ENCODE peak calls at places on chromosomes 16 and 17, in ten cellular contexts. T, S, P, O, M, D, E, X, A and C are unnamed samples. For H3K4me1, the result is how much of the 10 kb centered on the place peaks cover.

GRCh38 chr16:19515765-19516164 is 6.1 kb downstream of the GDE1 start:
- DNase-seq in T (no peak), S (no peak), P (no peak), O (no peak), M (no peak), D (no peak), E (no peak), X (no peak), A (no peak), C (no peak)

GRCh38 chr17:3556905-3557767 is 476 bp downstream of the TRPV3 start:
- DNase-seq in T (no peak), S (no peak), P (no peak), O (no peak), M (no peak), D (no peak), E (no peak), X (no peak), A (no peak), C (no peak)

GRCh38 chr16:54817432-54817831 is 113.2 kb upstream of the IRX5 start:
- DNase-seq in T (peak), S (peak), P (no peak), O (peak), M (peak), D (no peak), E (no peak), X (no peak), A (no peak), C (no peak)

GRCh38 chr17:40309938-40310510 is 1.0 kb downstream of the RARA start:
- DNase-seq in T (no peak), S (no peak), P (no peak), O (no peak), M (no peak), D (no peak), E (no peak), X (peak), A (peak), C (no peak)

GRCh38 chr17:32964541-32964940 is 27.1 kb upstream of the SPACA3 start:
- DNase-seq in T (no peak), S (no peak), P (no peak), O (no peak), M (no peak), D (no peak), E (no peak), X (no peak), A (no peak), C (no peak)

GRCh38 chr17:69175812-69176517 is 34.3 kb upstream of the ABCA6 start:
- DNase-seq in T (no peak), S (no peak), P (no peak), O (peak), M (no peak), D (no peak), E (no peak), X (no peak), A (no peak), C (peak)

GRCh38 chr16:4261557-4262172 is 11.2 kb downstream of the TFAP4 start:
- DNase-seq in T (no peak), S (peak), P (peak), O (peak), M (no peak), D (no peak), E (no peak), X (peak), A (peak), C (no peak)

GRCh38 chr16:68417711-68418301 is 30.5 kb downstream of the SMPD3 start:
- DNase-seq in T (peak), S (no peak), P (peak), O (no peak), M (peak), D (no peak), E (peak), X (no peak), A (peak), C (no peak)

GRCh38 chr16:2173916-2174315 is 18.3 kb downstream of the TRAF7 start:
- DNase-seq in T (no peak), S (no peak), P (no peak), O (no peak), M (no peak), D (no peak), E (no peak), X (no peak), A (no peak), C (no peak)

GRCh38 chr17:1174490-1174889 is 5.3 kb downstream of the ABR start:
- DNase-seq in T (no peak), S (no peak), P (no peak), O (no peak), M (no peak), D (no peak), E (no peak), X (no peak), A (no peak), C (no peak)

GRCh38 chr17:43733956-43734355 is 24.6 kb downstream of the SOST start:
- DNase-seq in T (no peak), S (no peak), P (no peak), O (no peak), M (no peak), D (no peak), E (no peak), X (no peak), A (no peak), C (no peak)

GRCh38 chr16:87418216-87418615 is 26.1 kb downstream of the MAP1LC3B start:
- DNase-seq in T (no peak), S (no peak), P (no peak), O (no peak), M (no peak), D (no peak), E (no peak), X (peak), A (no peak), C (no peak)

GRCh38 chr17:19897108-19897854 is 29.5 kb upstream of the ULK2 start:
- DNase-seq in T (peak), S (no peak), P (peak), O (peak), M (peak), D (no peak), E (peak), X (no peak), A (peak), C (no peak)

GRCh38 chr16:1961651-1962067 is 2.3 kb downstream of the NDUFB10 start:
- DNase-seq in T (no peak), S (no peak), P (no peak), O (peak), M (no peak), D (no peak), E (no peak), X (no peak), A (no peak), C (peak)

GRCh38 chr16:88004391-88004790 is 53.2 kb downstream of the BANP start:
- DNase-seq in T (no peak), S (no peak), P (no peak), O (no peak), M (no peak), D (no peak), E (no peak), X (peak), A (no peak), C (no peak)

GRCh38 chr17:50684612-50685333 is 22.9 kb downstream of the ANKRD40 start:
- DNase-seq in T (no peak), S (peak), P (peak), O (peak), M (peak), D (no peak), E (peak), X (no peak), A (peak), C (no peak)

GRCh38 chr17:46140645-46141197 is 52.5 kb downstream of the KANSL1 start:
- DNase-seq in T (no peak), S (no peak), P (no peak), O (no peak), M (no peak), D (no peak), E (no peak), X (no peak), A (no peak), C (no peak)
- H3K4me1 ChIP-seq in T (half or more), S (half or more), P (under half), O (half or more), M (under half), D (under half), E (under half), X (half or more), A (under half), C (under half)

GRCh38 chr17:17970699-17971430 is 1.3 kb downstream of the TOM1L2 start:
- DNase-seq in T (no peak), S (no peak), P (no peak), O (no peak), M (no peak), D (no peak), E (no peak), X (no peak), A (no peak), C (no peak)

GRCh38 chr17:17975441-17975840 is 2.8 kb downstream of the DRC3 start:
- DNase-seq in T (no peak), S (no peak), P (no peak), O (no peak), M (no peak), D (no peak), E (no peak), X (no peak), A (no peak), C (no peak)

GRCh38 chr17:17972952-17973254 is 241 bp downstream of the DRC3 start:
- DNase-seq in T (no peak), S (no peak), P (no peak), O (no peak), M (no peak), D (no peak), E (no peak), X (no peak), A (no peak), C (no peak)

GRCh38 chr17:17971431-17972125 is 622 bp downstream of the TOM1L2 start:
- DNase-seq in T (peak), S (no peak), P (peak), O (peak), M (peak), D (no peak), E (no peak), X (peak), A (peak), C (no peak)

GRCh38 chr17:17972126-17972951 is at the start of the genes DRC3 and TOM1L2:
- DNase-seq in T (peak), S (peak), P (peak), O (peak), M (peak), D (peak), E (peak), X (peak), A (peak), C (peak)
- TF ChIP-seq CTCF in T (peak), S (no peak), P (peak), O (no peak), M (peak), D (no peak), E (no peak), X (no peak), A (no peak), C (no peak)

GRCh38 chr16:9682320-9682719 is 499.9 kb downstream of the GRIN2A start:
- DNase-seq in T (no peak), S (no peak), P (no peak), O (no peak), M (no peak), D (no peak), E (no peak), X (no peak), A (no peak), C (no peak)

GRCh38 chr16:9680968-9681367 is 501.3 kb downstream of the GRIN2A start:
- DNase-seq in T (no peak), S (no peak), P (no peak), O (no peak), M (no peak), D (no peak), E (no peak), X (no peak), A (no peak), C (no peak)

GRCh38 chr16:9680021-9680655 is 502.1 kb downstream of the GRIN2A start:
- DNase-seq in T (no peak), S (peak), P (no peak), O (no peak), M (no peak), D (no peak), E (no peak), X (no peak), A (no peak), C (no peak)

GRCh38 chr16:9681556-9681955 is 500.7 kb downstream of the GRIN2A start:
- DNase-seq in T (no peak), S (peak), P (no peak), O (no peak), M (no peak), D (no peak), E (no peak), X (no peak), A (no peak), C (no peak)

GRCh38 chr16:9677301-9677653 is 505.0 kb downstream of the GRIN2A start:
- DNase-seq in T (no peak), S (peak), P (no peak), O (no peak), M (no peak), D (no peak), E (no peak), X (no peak), A (no peak), C (no peak)
- H3K4me1 ChIP-seq in T (under half), S (under half), P (under half), O (under half), M (under half), D (under half), E (under half), X (under half), A (under half), C (under half)

GRCh38 chr17:39270923-39271322 is 45.2 kb upstream of the STAC2 start:
- DNase-seq in T (no peak), S (peak), P (peak), O (peak), M (no peak), D (no peak), E (no peak), X (no peak), A (no peak), C (no peak)
- TF ChIP-seq CTCF in T (peak), S (peak), P (peak), O (peak), M (no peak), D (peak), E (no peak), X (no peak), A (no peak), C (peak)

GRCh38 chr17:10776372-10776771 is 27.5 kb downstream of the TMEM238L start:
- DNase-seq in T (no peak), S (no peak), P (peak), O (no peak), M (no peak), D (no peak), E (no peak), X (no peak), A (no peak), C (no peak)
- H3K4me1 ChIP-seq in T (under half), S (under half), P (under half), O (under half), M (under half), D (under half), E (under half), X (under half), A (under half), C (under half)

GRCh38 chr17:31645351-31645750 is 213.7 kb downstream of the COPRS start:
- DNase-seq in T (no peak), S (no peak), P (no peak), O (no peak), M (no peak), D (no peak), E (no peak), X (no peak), A (no peak), C (no peak)
- TF ChIP-seq CTCF in T (no peak), S (no peak), P (no peak), O (no peak), M (no peak), D (no peak), E (no peak), X (no peak), A (no peak), C (no peak)

DNA sequence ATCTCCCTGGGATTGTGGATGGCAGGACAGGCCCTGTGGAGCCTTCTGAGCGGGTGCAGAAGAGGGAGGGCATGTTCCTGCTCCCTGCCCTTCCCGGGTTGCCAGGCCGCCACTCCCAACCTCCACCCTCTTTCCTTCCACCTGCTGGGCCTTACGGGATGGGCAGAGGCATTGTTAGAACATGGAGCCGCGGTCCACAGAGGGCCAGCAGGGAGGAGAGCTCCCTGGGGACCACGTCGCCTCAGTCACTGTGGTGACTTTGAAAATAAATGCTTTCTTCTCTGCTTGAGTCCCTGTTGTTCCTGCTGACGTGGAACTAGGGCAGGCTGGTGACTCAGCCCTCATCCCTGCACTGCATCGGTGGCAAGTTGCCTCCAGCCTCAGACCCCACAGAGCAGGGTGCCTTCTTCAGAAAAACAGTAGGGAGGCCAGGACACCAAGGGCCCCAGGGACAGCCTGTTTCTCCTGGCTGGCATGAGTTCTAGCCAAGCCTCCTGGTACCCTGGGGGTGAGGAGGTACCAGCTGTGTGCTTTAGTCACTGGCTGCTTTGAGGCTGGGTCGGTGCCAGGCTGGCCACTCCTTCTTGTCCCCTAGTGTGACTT is 224.9 kb downstream of the SEC14L1 start:
- DNase-seq in T (peak), S (no peak), P (peak), O (peak), M (peak), D (peak), E (peak), X (no peak), A (peak), C (no peak)
- H3K4me1 ChIP-seq in T (half or more), S (under half), P (under half), O (half or more), M (under half), D (under half), E (under half), X (half or more), A (under half), C (half or more)

GRCh38 chr16:81445143-81445922 is 725 bp downstream of the CMIP start:
- DNase-seq in T (no peak), S (peak), P (peak), O (no peak), M (peak), D (no peak), E (peak), X (peak), A (no peak), C (no peak)
- TF ChIP-seq CTCF in T (peak), S (no peak), P (no peak), O (peak), M (no peak), D (no peak), E (no peak), X (peak), A (no peak), C (peak)

GRCh38 chr16:29653436-29653835 is 9.6 kb upstream of the SPN start:
- DNase-seq in T (no peak), S (no peak), P (no peak), O (no peak), M (no peak), D (no peak), E (no peak), X (no peak), A (no peak), C (no peak)

GRCh38 chr16:29645699-29646187 is 17.3 kb upstream of the SPN start:
- DNase-seq in T (no peak), S (peak), P (no peak), O (peak), M (no peak), D (no peak), E (no peak), X (no peak), A (no peak), C (no peak)

GRCh38 chr16:29651950-29652349 is 11.1 kb upstream of the SPN start:
- DNase-seq in T (no peak), S (no peak), P (no peak), O (no peak), M (no peak), D (no peak), E (no peak), X (no peak), A (no peak), C (no peak)

GRCh38 chr16:29646947-29647346 is 16.1 kb upstream of the SPN start:
- DNase-seq in T (no peak), S (no peak), P (no peak), O (no peak), M (no peak), D (no peak), E (no peak), X (no peak), A (no peak), C (no peak)

DNA sequence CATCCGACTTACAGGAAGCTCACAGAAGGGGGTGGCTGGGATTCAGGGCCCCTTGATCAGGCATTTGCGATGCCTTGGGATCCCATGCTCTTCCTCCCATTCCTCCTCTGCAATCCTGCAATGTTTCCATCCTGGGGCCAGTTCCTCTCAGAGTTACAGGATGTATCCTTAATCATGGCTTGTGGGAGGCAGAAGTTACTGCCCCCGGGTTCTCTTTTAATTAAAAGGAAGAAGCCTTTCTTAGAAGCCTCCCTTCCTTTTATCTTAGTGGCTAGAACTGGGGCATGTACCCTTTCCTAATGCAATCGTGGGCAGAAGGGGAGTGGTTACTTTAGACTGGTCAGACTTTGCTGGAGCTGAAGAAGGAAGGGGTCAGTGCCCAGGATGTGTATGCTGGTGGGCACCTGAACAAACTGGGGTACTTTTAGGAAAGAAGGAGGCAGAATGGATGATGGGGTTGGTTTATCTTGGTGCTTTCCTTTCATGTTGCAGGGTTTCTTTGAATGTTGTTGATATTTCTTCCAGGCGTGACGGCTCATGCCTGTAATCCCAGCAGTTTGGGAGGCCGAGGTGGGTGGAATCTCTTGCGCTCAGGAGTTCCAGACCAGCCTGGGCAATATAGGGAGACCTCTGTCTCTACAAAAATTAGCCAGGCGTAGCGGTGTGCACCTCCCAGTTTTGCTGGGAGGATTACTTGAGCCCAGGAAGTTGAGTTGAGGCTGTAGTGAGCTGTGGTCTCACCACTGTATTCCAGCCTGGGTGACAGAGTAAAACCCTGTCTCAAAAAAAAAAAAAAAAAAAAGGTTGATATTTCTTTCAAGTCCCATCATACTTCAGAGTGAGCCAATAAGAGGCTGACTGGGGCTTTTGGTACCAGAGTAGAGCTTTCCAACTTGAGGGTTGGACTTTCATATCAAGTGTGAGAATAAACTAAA is 13.2 kb upstream of the SPN start:
- DNase-seq in T (no peak), S (peak), P (no peak), O (no peak), M (no peak), D (no peak), E (no peak), X (no peak), A (no peak), C (no peak)
- H3K4me1 ChIP-seq in T (under half), S (under half), P (under half), O (under half), M (under half), D (under half), E (under half), X (under half), A (under half), C (under half)

DNA sequence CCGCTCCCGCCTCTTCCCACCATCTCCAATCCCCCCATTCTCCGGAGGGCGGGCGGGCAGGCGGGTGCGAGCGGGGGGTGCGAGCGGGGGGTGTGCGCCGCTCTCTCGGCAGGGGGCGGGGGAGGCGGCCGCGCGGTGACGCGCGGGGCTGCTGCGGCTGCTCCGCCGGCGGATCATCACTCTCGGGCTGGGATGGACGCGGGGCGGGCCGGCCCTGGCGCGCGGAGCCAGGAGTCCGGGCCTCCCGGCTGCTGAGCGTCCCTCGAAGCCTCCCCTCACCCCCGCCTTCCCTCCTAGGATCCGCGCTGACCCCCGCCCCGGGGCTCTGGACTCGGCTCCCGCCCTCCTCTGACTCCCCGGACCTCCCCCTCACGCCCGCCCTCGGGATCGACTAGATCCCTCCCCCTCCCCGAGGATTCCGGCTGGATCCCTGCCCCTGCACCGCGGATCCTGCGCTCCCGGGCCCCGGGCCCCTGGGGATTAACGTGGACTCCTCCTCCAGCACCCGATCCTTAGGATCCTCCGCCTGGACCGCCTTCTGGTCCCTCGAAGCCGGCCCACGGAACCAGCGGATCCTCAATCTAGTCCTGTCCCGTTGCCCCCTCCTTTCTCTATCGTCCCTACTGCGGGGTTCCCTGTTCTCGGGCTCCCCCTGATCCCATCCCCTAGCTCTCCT is 978 bp upstream of the TMEM256 start:
- DNase-seq in T (peak), S (peak), P (peak), O (no peak), M (peak), D (no peak), E (peak), X (peak), A (peak), C (no peak)
- TF ChIP-seq CTCF in T (peak), S (no peak), P (no peak), O (no peak), M (no peak), D (no peak), E (no peak), X (no peak), A (no peak), C (no peak)